ENCODE peak calls at places on chromosomes 5 and 9, in nine cellular contexts. C is K562, Z is sigmoid colon, W is ovary, H is A549, Y is stomach, G is tibial nerve, P is H1, N is transverse colon. J is an unnamed sample.

GRCh38 chr5:142280066-142281011 is 44.5 kb downstream of the SPRY4 start:
- DNase-seq in C (peak; percentile 51), Z (no peak), W (peak; percentile 39), H (no peak), Y (no peak), G (no peak), P (peak; percentile 77), N (no peak), J (no peak)

GRCh38 chr5:175836741-175837729 is 34.3 kb upstream of the CPLX2 start:
- DNase-seq in C (no peak), Z (no peak), W (no peak), H (no peak), Y (no peak), G (no peak), P (no peak), N (no peak), J (no peak)

GRCh38 chr5:135033026-135033861 is 784 bp downstream of the PITX1 start:
- DNase-seq in C (peak; percentile 68), Z (no peak), W (peak; percentile 51), H (peak; percentile 62), Y (peak; percentile 43), G (no peak), P (peak; percentile 72), N (no peak), J (no peak)

GRCh38 chr9:112065781-112066606 is 109.1 kb downstream of the SUSD1 start:
- DNase-seq in C (no peak), Z (peak; percentile 67), W (no peak), H (peak; percentile 60), Y (peak; percentile 86), G (no peak), P (no peak), N (peak; percentile 81), J (no peak)

GRCh38 chr5:180441577-180441976 is 52.6 kb upstream of the CNOT6 start:
- DNase-seq in C (no peak), Z (no peak), W (no peak), H (peak; percentile 87), Y (peak; percentile 9), G (no peak), P (no peak), N (no peak), J (no peak)

GRCh38 chr9:100352201-100352726 is 478 bp downstream of the TEX10 start:
- DNase-seq in C (peak; percentile 72), Z (peak; percentile 66), W (no peak), H (no peak), Y (peak; percentile 25), G (peak; percentile 15), P (no peak), N (peak; percentile 24), J (peak; percentile 65)

GRCh38 chr9:107942870-107943269 is 453.3 kb upstream of the KLF4 start:
- DNase-seq in C (no peak), Z (no peak), W (no peak), H (peak; percentile 10), Y (no peak), G (no peak), P (no peak), N (no peak), J (no peak)

GRCh38 chr9:129319076-129319937 is 141.2 kb upstream of the IER5L start:
- DNase-seq in C (no peak), Z (peak; percentile 65), W (peak; percentile 61), H (no peak), Y (peak; percentile 23), G (no peak), P (no peak), N (no peak), J (peak; percentile 73)

GRCh38 chr5:179895861-179896260 is 11.8 kb downstream of the TBC1D9B start:
- DNase-seq in C (no peak), Z (no peak), W (no peak), H (no peak), Y (no peak), G (no peak), P (no peak), N (no peak), J (no peak)

GRCh38 chr9:35107337-35108290 is 4.7 kb upstream of the STOML2 start:
- DNase-seq in C (no peak), Z (no peak), W (no peak), H (no peak), Y (no peak), G (no peak), P (no peak), N (no peak), J (peak; percentile 78)

GRCh38 chr9:98909935-98910334 is 33.8 kb upstream of the COL15A1 start:
- DNase-seq in C (no peak), Z (no peak), W (no peak), H (no peak), Y (no peak), G (no peak), P (peak; percentile 14), N (no peak), J (no peak)

GRCh38 chr9:972512-973294 is 3.8 kb upstream of the DMRT3 start:
- DNase-seq in C (no peak), Z (no peak), W (no peak), H (no peak), Y (no peak), G (no peak), P (peak; percentile 67), N (no peak), J (no peak)

GRCh38 chr9:72333758-72334157 is 31.2 kb downstream of the ZFAND5 start:
- DNase-seq in C (peak; percentile 11), Z (no peak), W (no peak), H (peak; percentile 42), Y (no peak), G (no peak), P (no peak), N (no peak), J (no peak)

GRCh38 chr5:123094919-123095693 is 6.1 kb downstream of the PRDM6 start:
- DNase-seq in C (no peak), Z (peak; percentile 72), W (no peak), H (no peak), Y (no peak), G (no peak), P (peak; percentile 85), N (no peak), J (no peak)

GRCh38 chr5:122311400-122311887 is 593 bp upstream of the SNCAIP start:
- DNase-seq in C (no peak), Z (no peak), W (peak; percentile 65), H (no peak), Y (no peak), G (no peak), P (peak; percentile 69), N (no peak), J (peak; percentile 56)

DNA sequence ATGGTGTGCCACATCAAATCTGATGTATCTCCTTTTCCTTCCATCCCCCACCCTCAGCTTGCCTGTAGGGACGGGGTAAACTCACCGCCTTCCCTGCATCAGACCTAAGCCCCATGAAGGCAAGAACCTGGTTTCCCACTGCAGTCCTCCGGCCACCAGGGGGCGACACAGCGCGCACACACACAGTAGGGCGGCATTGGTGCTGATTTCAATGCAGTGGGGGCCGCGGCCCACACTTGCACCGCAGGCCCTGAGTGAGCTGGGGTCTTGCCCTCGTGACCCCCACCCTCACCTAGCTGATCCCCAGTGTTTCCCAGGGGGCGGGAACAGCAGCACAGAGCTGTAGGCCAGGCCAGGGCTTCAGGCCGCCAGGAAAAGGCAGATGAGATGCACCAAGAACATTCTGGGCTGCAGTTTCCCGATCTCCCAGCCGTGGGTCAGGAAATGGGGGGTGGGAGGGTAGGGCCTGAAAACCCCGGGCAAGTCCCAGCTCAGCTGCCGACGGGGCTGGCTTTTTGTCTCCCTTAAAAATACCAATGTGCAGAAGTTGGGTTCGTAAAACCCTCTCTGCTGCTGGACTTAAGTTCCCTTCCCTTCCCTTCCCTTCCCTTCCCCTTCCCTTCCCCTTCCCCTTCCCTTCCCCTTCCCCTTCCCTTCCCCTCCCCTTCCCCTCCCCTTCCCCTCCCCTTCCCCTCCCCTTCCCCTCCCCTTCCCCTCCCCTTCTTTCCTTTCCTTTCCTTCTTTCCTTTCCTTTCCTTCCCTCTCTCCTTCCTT is 19.5 kb downstream of the FAM163B start:
- DNase-seq in C (peak; percentile 64), Z (no peak), W (no peak), H (peak; percentile 24), Y (no peak), G (no peak), P (peak; percentile 95), N (no peak), J (no peak)
- TF ChIP-seq EP300 in C (no peak), Z (no peak), W (no peak), H (no peak), Y (no peak), G (no peak), P (no peak), N (no peak), J (no peak)

GRCh38 chr5:178671745-178672144 is 44.9 kb upstream of the CLK4 start:
- DNase-seq in C (peak; percentile 1), Z (no peak), W (no peak), H (no peak), Y (no peak), G (no peak), P (no peak), N (no peak), J (no peak)
- TF ChIP-seq EP300 in C (no peak), Z (no peak), W (no peak), H (no peak), Y (no peak), G (no peak), P (no peak), N (no peak), J (no peak)

DNA sequence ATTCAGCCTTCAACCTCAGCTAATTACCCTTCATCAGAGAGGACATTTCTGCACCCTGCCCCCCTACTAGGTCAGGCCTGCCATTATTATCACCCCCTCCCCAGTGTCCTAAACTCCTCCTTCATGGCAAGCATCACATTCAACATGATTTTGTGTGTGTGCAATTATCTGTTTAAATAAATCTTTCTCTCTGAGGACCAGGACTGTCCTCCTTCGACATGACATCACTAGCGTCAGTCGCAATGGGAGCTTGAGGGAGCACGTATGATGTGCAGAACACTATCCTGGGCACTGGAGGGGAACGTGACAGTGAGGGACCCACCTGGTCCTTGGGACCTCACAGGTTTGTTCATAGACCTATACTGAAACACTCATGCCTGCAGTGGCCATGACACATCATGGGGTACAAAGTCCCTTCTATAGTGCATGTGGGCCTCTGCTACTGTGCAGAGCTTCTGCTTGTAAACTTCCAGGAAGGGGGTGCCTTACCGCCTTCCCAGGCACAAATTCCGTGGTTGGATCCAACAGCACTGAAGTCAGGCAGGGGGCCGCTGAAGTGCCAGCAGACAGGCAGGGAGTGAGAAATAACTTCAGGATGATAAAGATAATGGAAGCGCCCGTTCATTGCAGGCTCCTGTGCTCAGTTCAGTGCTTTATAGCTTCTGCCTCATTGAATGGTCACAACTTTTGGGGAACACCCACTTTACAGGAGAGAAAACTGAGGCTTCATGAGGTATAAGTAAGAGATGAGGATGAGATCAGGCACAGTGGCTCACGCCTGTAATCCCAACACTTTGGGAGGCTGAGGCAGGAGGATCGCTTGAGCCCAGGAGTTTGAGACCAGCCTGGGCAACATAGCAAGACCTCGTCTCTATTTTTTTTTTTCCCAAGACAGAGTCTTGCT is 36.0 kb upstream of the STXBP1 start:
- DNase-seq in C (no peak), Z (no peak), W (no peak), H (peak; percentile 53), Y (no peak), G (no peak), P (no peak), N (peak; percentile 68), J (no peak)
- TF ChIP-seq EP300 in C (no peak), Z (no peak), W (no peak), H (no peak), Y (no peak), G (no peak), P (no peak), N (no peak), J (no peak)

DNA sequence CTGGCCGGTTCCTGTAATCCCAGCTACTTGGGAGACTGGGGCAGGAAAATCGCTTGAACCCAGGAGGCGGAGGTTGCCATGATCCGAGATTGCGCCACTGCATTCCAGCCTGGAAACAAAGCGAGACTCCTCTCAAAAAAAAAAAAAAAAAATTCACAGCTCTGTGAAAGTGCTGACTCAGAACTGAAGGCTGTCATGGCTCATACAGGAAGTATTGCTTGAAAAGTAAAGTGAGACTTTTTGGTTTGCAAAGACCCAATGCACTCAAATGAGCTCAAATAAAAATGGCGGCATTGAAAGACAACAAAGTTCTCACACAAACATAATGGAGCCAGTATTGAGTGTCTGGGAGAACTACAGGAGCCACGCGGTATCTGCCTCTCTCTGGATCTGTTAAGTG is 202.1 kb downstream of the FBXL7 start:
- DNase-seq in C (no peak), Z (no peak), W (no peak), H (peak; percentile 4), Y (no peak), G (no peak), P (no peak), N (no peak), J (no peak)
- TF ChIP-seq EP300 in C (no peak), Z (no peak), W (no peak), H (no peak), Y (no peak), G (no peak), P (no peak), N (no peak), J (no peak)

J was measured in suprapubic skin.